ENCODE peak calls at places on chromosome 4, in nine cellular contexts. A is endothelial cell, Q is SHP77 treated with DMSO at 0.1 percent for 48 hours, R is Daoy, T is MCF 10A, C is neural progenitor cell, D is T1000, N is HT-29, U is Panc1. K is an unnamed sample.

GRCh38 chr4:18689308-18689915 is 667.9 kb upstream of the LCORL start:
- DNase-seq in Q (no peak), D (peak), T (peak), U (peak), A (peak), C (peak), N (peak), R (peak), K (peak)

GRCh38 chr4:54961357-54961975 is 163.9 kb downstream of the KDR start:
- DNase-seq in D (no peak), R (no peak), U (peak), A (peak), T (peak), Q (peak), C (peak), N (peak), K (peak)

GRCh38 chr4:23890369-23891063 is 669 bp upstream of the PPARGC1A start:
- DNase-seq in R (no peak), T (peak), U (no peak), Q (no peak), A (no peak), D (no peak), C (peak), N (no peak), K (peak)

GRCh38 chr4:113561092-113561491 is 200.4 kb downstream of the CAMK2D start:
- DNase-seq in T (no peak), A (no peak), N (no peak), R (no peak), D (no peak), C (no peak), Q (no peak), U (no peak), K (no peak)

GRCh38 chr4:109432676-109433075 is 939 bp upstream of the SEC24B start:
- DNase-seq in A (no peak), Q (no peak), N (no peak), C (peak), U (no peak), D (no peak), R (no peak), T (peak), K (no peak)

GRCh38 chr4:98711526-98711925 is 53.1 kb upstream of the TSPAN5 start:
- DNase-seq in R (no peak), U (no peak), Q (no peak), A (no peak), D (no peak), C (no peak), T (no peak), N (no peak), K (no peak)

GRCh38 chr4:169885893-169886292 is 128.1 kb upstream of the HPF1 start:
- DNase-seq in R (no peak), U (no peak), A (no peak), Q (no peak), N (no peak), D (no peak), C (no peak), T (no peak), K (no peak)

GRCh38 chr4:78131403-78131802 is 74.3 kb downstream of the FRAS1 start:
- DNase-seq in U (no peak), N (no peak), R (no peak), C (no peak), A (no peak), T (no peak), D (no peak), Q (no peak), K (no peak)